ENCODE peak calls at places on chromosome 1, in four cellular contexts. L is stimulated activated naive CD4-positive, alpha-beta T cell; T is stimulated activated CD8-positive, alpha-beta memory T cell treated with anti-CD3 and anti-CD28 coated beads, Interleukin-15, amount 100 ng/mL, for 24 hours; V is CD4-positive, CD25-positive, alpha-beta regulatory T cell. X is an unnamed sample.

GRCh38 chr1:187844313-187844712 is 1015.6 kb downstream of the PLA2G4A start:
- DNase-seq in L (no peak), T (no peak), V (no peak), X (peak; percentile 0)

GRCh38 chr1:4970532-4970931 is 316.1 kb downstream of the AJAP1 start:
- DNase-seq in L (no peak), T (no peak), V (no peak), X (no peak)

GRCh38 chr1:72636636-72637035 is 354.3 kb upstream of the NEGR1 start:
- DNase-seq in L (no peak), T (no peak), V (no peak), X (peak; percentile 16)

GRCh38 chr1:41221995-41222991 is 19.8 kb downstream of the SCMH1 start:
- DNase-seq in L (no peak), T (no peak), V (no peak), X (no peak)

GRCh38 chr1:9538669-9539164 is 548 bp upstream of the SLC25A33 start:
- DNase-seq in L (no peak), T (no peak), V (no peak), X (no peak)

GRCh38 chr1:147804942-147805723 is 44.7 kb upstream of the GJA5 start:
- DNase-seq in L (no peak), T (no peak), V (no peak), X (no peak)

GRCh38 chr1:172954476-172955150 is 96.1 kb downstream of the TNFSF18 start:
- DNase-seq in L (no peak), T (no peak), V (no peak), X (no peak)

GRCh38 chr1:21265644-21266043 is 24.6 kb downstream of the ECE1 start:
- DNase-seq in L (no peak), T (no peak), V (no peak), X (no peak)

GRCh38 chr1:187226396-187226795 is 397.6 kb downstream of the PLA2G4A start:
- DNase-seq in L (no peak), T (no peak), V (no peak), X (peak; percentile 12)

GRCh38 chr1:62196091-62196690 is 1.5 kb downstream of the L1TD1 start:
- DNase-seq in L (no peak), T (no peak), V (no peak), X (no peak)